ENCODE peak calls at places on chromosome 1, in nine cellular contexts. R, F, X, S, L, G, Q, W and Z are unnamed samples.

GRCh38 chr1:109825774-109826173 is 62.1 kb upstream of the EPS8L3 start:
- DNase-seq in R (no peak), F (no peak), X (no peak), S (no peak), L (no peak), G (peak), Q (no peak), W (no peak), Z (no peak)

GRCh38 chr1:182909578-182909977 is 43.4 kb downstream of the SHCBP1L start:
- DNase-seq in R (no peak), F (no peak), X (no peak), S (no peak), L (no peak), G (no peak), Q (no peak), W (no peak), Z (no peak)

GRCh38 chr1:25675729-25676476 is 59.3 kb downstream of the MAN1C1 start:
- DNase-seq in R (no peak), F (no peak), X (peak), S (no peak), L (no peak), G (peak), Q (no peak), W (no peak), Z (peak)

GRCh38 chr1:201116091-201116490 is 3.9 kb upstream of the CACNA1S start:
- DNase-seq in R (no peak), F (no peak), X (no peak), S (no peak), L (no peak), G (no peak), Q (no peak), W (no peak), Z (no peak)

GRCh38 chr1:38578444-38578951 is 281.1 kb downstream of the RRAGC start:
- DNase-seq in R (no peak), F (no peak), X (no peak), S (no peak), L (no peak), G (no peak), Q (no peak), W (no peak), Z (no peak)

GRCh38 chr1:185654199-185654951 is 79.8 kb upstream of the HMCN1 start:
- DNase-seq in R (peak), F (no peak), X (no peak), S (no peak), L (no peak), G (no peak), Q (no peak), W (no peak), Z (no peak)

GRCh38 chr1:32681501-32681900 is 21.1 kb downstream of the SYNC start:
- DNase-seq in R (no peak), F (peak), X (no peak), S (no peak), L (no peak), G (no peak), Q (no peak), W (no peak), Z (no peak)

GRCh38 chr1:161499099-161500078 is 5.9 kb upstream of the FCGR2A start:
- DNase-seq in R (no peak), F (no peak), X (no peak), S (no peak), L (no peak), G (no peak), Q (no peak), W (no peak), Z (no peak)

GRCh38 chr1:228273720-228274451 is 66.0 kb downstream of the OBSCN start:
- DNase-seq in R (no peak), F (no peak), X (no peak), S (no peak), L (no peak), G (no peak), Q (peak), W (no peak), Z (no peak)

GRCh38 chr1:40185951-40186864 is 25.0 kb downstream of the RLF start:
- DNase-seq in R (no peak), F (peak), X (peak), S (peak), L (no peak), G (peak), Q (no peak), W (no peak), Z (peak)